ENCODE peak calls at places on chromosomes 3 and 15, in five cellular contexts. T is fibroblast of the aortic adventitia, I is kidney, X is A549, Y is IMR-90. L is an unnamed sample.

GRCh38 chr15:29316422-29316821 is 46.8 kb upstream of the NSMCE3 start:
- DNase-seq in T (no peak), I (no peak), X (no peak), Y (no peak), L (no peak)

GRCh38 chr3:102512734-102513518 is 78.1 kb downstream of the ZPLD1 start:
- DNase-seq in T (no peak), I (no peak), X (no peak), Y (no peak), L (no peak)

GRCh38 chr15:45162771-45163507 is 24.8 kb downstream of the SHF start:
- DNase-seq in T (peak), I (peak), X (peak), Y (peak), L (peak)

GRCh38 chr15:91890614-91891013 is 37.1 kb downstream of the SLCO3A1 start:
- DNase-seq in T (peak), I (peak), X (peak), Y (peak), L (peak)

GRCh38 chr15:91099616-91100560 is at the start of gene SV2B:
- DNase-seq in T (peak), I (peak), X (no peak), Y (peak), L (peak)

GRCh38 chr15:77869021-77869895 is 208.3 kb downstream of the TBC1D2B start:
- DNase-seq in T (no peak), I (peak), X (no peak), Y (no peak), L (peak)

GRCh38 chr3:196914866-196915265 is 27.5 kb downstream of the NCBP2 start:
- DNase-seq in T (no peak), I (no peak), X (no peak), Y (no peak), L (no peak)

GRCh38 chr15:83733206-83733605 is 79.3 kb downstream of the ADAMTSL3 start:
- DNase-seq in T (peak), I (no peak), X (peak), Y (peak), L (peak)

GRCh38 chr3:102053375-102053989 is 204.2 kb downstream of the NFKBIZ start:
- DNase-seq in T (peak), I (no peak), X (peak), Y (peak), L (no peak)

GRCh38 chr3:105805402-105805801 is 63.4 kb downstream of the CBLB start:
- DNase-seq in T (no peak), I (no peak), X (no peak), Y (no peak), L (no peak)

GRCh38 chr3:176861137-176861536 is 336.1 kb downstream of the TBL1XR1 start:
- DNase-seq in T (no peak), I (no peak), X (no peak), Y (peak), L (no peak)

GRCh38 chr3:48536787-48537186 is 19.8 kb downstream of the PFKFB4 start:
- DNase-seq in T (no peak), I (no peak), X (no peak), Y (no peak), L (no peak)

GRCh38 chr3:47716656-47717055 is 65.0 kb downstream of the SMARCC1 start:
- DNase-seq in T (peak), I (no peak), X (no peak), Y (no peak), L (no peak)

GRCh38 chr15:36888018-36888992 is 212.0 kb downstream of the MEIS2 start:
- DNase-seq in T (peak), I (peak), X (no peak), Y (no peak), L (no peak)

GRCh38 chr3:23959147-23959900 is 14.2 kb downstream of the NR1D2 start:
- DNase-seq in T (peak), I (no peak), X (peak), Y (peak), L (no peak)

GRCh38 chr15:28975766-28976179 is 90.0 kb downstream of the APBA2 start:
- DNase-seq in T (peak), I (no peak), X (peak), Y (peak), L (no peak)

GRCh38 chr3:170482199-170482598 is 63.5 kb downstream of the CLDN11 start:
- DNase-seq in T (no peak), I (no peak), X (no peak), Y (no peak), L (no peak)

GRCh38 chr3:81218023-81218422 is 543.4 kb downstream of the GBE1 start:
- DNase-seq in T (peak), I (no peak), X (no peak), Y (no peak), L (no peak)
- TF ChIP-seq CTCF in T (peak), I (peak), X (peak), Y (peak), L (peak)

DNA sequence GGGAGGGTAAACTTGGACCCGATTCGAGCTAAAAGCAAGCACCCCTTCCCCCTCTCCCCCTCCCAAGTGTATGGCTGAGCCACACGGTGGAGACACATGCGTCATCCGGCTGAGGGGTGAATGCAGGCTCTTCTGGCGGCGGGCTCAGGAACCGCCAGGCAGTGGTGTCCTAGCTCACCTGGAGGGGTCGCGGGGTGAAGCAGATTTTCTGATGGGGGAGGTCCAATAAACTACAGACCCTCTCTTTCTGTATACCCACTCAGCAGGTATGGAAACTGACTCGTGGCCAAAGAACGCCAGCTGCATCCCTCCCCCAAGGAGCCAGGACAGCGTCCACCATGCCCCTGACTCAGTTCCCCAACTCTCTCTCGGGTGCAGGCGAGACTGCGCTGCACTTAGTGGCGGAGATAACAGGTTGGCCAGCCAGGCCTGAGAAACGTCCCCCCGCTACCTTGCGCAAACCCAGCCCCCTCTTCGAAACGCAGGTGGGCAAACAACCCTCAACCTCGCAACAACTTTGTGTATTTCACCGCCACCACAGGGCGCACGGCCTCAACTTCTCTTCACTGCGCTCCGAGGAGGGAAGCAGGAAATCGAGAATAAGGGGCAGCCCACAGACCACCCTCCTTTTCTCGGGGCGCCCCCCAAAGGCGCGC is 1.3 kb downstream of the MAGI1 start:
- DNase-seq in T (peak), I (peak), X (peak), Y (peak), L (no peak)
- TF ChIP-seq CTCF in T (peak), I (no peak), X (no peak), Y (peak), L (peak)

GRCh38 chr3:97967966-97968365 is 4.3 kb downstream of the RIOX2 start:
- DNase-seq in T (no peak), I (no peak), X (no peak), Y (no peak), L (no peak)
- TF ChIP-seq CTCF in T (no peak), I (no peak), X (no peak), Y (no peak), L (no peak)

GRCh38 chr3:14431928-14432834 is 29.8 kb downstream of the SLC6A6 start:
- DNase-seq in T (peak), I (peak), X (peak), Y (peak), L (peak)

GRCh38 chr3:14432996-14433572 is 30.7 kb downstream of the SLC6A6 start:
- DNase-seq in T (no peak), I (no peak), X (no peak), Y (no peak), L (no peak)

GRCh38 chr3:14430706-14431470 is 28.5 kb downstream of the SLC6A6 start:
- DNase-seq in T (no peak), I (no peak), X (no peak), Y (no peak), L (no peak)

GRCh38 chr3:14429689-14430452 is 27.5 kb downstream of the SLC6A6 start:
- DNase-seq in T (no peak), I (no peak), X (no peak), Y (no peak), L (no peak)

GRCh38 chr3:14431556-14431927 is 29.1 kb downstream of the SLC6A6 start:
- DNase-seq in T (no peak), I (no peak), X (no peak), Y (no peak), L (no peak)
- TF ChIP-seq CTCF in T (no peak), I (no peak), X (no peak), Y (no peak), L (no peak)

GRCh38 chr3:129181834-129182233 is 1.9 kb downstream of the CNBP start:
- DNase-seq in T (no peak), I (no peak), X (no peak), Y (no peak), L (no peak)
- TF ChIP-seq CTCF in T (no peak), I (no peak), X (no peak), Y (no peak), L (no peak)

GRCh38 chr15:65081758-65082157 is 5.2 kb downstream of the KBTBD13 start:
- DNase-seq in T (no peak), I (no peak), X (no peak), Y (peak), L (no peak)

GRCh38 chr15:65082303-65082958 is 5.9 kb downstream of the KBTBD13 start:
- DNase-seq in T (no peak), I (no peak), X (no peak), Y (no peak), L (no peak)

GRCh38 chr15:65084500-65085206 is 8.1 kb downstream of the KBTBD13 start:
- DNase-seq in T (no peak), I (no peak), X (no peak), Y (no peak), L (peak)

GRCh38 chr15:65085207-65085753 is 8.7 kb downstream of the KBTBD13 start:
- DNase-seq in T (no peak), I (no peak), X (no peak), Y (no peak), L (peak)

DNA sequence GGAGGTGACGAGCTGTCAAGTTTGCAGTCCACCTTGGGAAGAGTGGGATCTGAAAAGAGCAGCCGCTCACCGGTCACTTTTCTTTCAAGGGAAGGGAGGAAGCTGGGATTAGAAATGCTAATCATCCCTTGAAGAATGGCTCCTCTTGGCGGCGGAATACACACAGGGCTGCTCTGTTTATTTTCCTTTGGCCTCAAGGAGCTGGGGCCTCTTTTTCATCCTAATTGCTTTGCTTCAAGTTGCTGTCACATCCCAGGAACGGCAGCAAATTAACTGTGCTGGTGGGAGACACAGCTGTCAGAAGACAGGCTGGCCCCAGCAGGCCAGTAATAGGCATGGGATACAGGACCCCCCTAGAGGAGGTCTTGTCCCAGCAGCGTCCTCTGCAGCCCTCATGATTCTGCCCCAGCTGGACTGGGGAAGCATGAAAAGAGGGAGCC is 6.7 kb downstream of the KBTBD13 start:
- DNase-seq in T (peak), I (no peak), X (no peak), Y (peak), L (no peak)
- TF ChIP-seq CTCF in T (peak), I (peak), X (no peak), Y (peak), L (no peak)

GRCh38 chr3:67858492-67858891 is 204.1 kb upstream of the SUCLG2 start:
- DNase-seq in T (no peak), I (no peak), X (no peak), Y (no peak), L (no peak)

GRCh38 chr3:67864587-67865183 is 210.3 kb upstream of the SUCLG2 start:
- DNase-seq in T (no peak), I (no peak), X (no peak), Y (no peak), L (no peak)

DNA sequence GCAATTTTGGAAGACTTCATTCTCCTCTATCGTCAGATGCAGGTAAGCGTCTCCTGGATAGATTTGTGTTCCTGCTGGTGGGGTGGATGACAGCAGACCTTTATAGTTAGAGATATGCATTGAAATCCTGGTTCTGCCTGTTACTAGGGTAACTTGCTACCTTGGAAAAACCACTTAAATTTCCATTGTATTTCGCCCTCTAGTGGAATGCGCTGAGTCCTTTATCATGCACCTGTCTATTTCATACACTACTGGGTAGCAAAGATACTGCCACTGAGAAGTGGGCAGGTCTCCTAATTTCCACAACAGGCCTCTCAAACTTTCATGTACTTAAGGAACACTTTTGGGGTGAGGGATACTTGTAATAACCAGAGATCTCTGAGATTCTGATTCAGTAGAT is 209.5 kb upstream of the SUCLG2 start:
- DNase-seq in T (peak), I (no peak), X (peak), Y (peak), L (no peak)
- TF ChIP-seq CTCF in T (peak), I (no peak), X (peak), Y (peak), L (peak)